ENCODE peak calls at places on chromosomes 5 and 9, in six cellular contexts. M is GM06990, F is upper lobe of right lung, Y is cardiac muscle cell, P is HFF-Myc, N is GM23338. Z is an unnamed sample.

GRCh38 chr9:129235931-129236331 is 57.9 kb upstream of the IER5L start:
- DNase-seq in M (peak; percentile 46), F (peak; percentile 51), Y (no peak), P (no peak), N (no peak), Z (no peak)

GRCh38 chr5:56676091-56676768 is 139.1 kb upstream of the MAP3K1 start:
- DNase-seq in M (no peak), F (no peak), Y (no peak), P (no peak), N (no peak), Z (no peak)

GRCh38 chr5:73938280-73938937 is 312.4 kb downstream of the ARHGEF28 start:
- DNase-seq in M (no peak), F (no peak), Y (peak; percentile 95), P (peak; percentile 70), N (no peak), Z (no peak)

GRCh38 chr9:137809038-137809630 is 68.4 kb upstream of the CACNA1B start:
- DNase-seq in M (no peak), F (no peak), Y (no peak), P (no peak), N (no peak), Z (no peak)

GRCh38 chr9:87667164-87667738 is 58.7 kb upstream of the CTSL start:
- DNase-seq in M (no peak), F (no peak), Y (no peak), P (no peak), N (peak; percentile 79), Z (peak; percentile 72)

GRCh38 chr5:59366784-59367183 is 526.7 kb downstream of the PDE4D start:
- DNase-seq in M (no peak), F (no peak), Y (no peak), P (no peak), N (no peak), Z (no peak)

GRCh38 chr9:21030389-21031035 is 928 bp downstream of the HACD4 start:
- DNase-seq in M (peak; percentile 26), F (no peak), Y (peak; percentile 24), P (peak; percentile 31), N (peak; percentile 39), Z (peak; percentile 26)

GRCh38 chr5:149414405-149415244 is 35.5 kb upstream of the IL17B start:
- DNase-seq in M (no peak), F (no peak), Y (peak; percentile 88), P (no peak), N (no peak), Z (no peak)

GRCh38 chr9:135224286-135224871 is 136.9 kb downstream of the OLFM1 start:
- DNase-seq in M (no peak), F (peak; percentile 82), Y (no peak), P (no peak), N (no peak), Z (no peak)

GRCh38 chr5:59356813-59357381 is 536.6 kb downstream of the PDE4D start:
- DNase-seq in M (no peak), F (peak; percentile 55), Y (peak; percentile 51), P (no peak), N (peak; percentile 78), Z (peak; percentile 14)

GRCh38 chr5:83385812-83386211 is 85.7 kb upstream of the VCAN start:
- DNase-seq in M (no peak), F (no peak), Y (no peak), P (no peak), N (no peak), Z (no peak)

GRCh38 chr9:129145841-129146292 is 32.2 kb downstream of the IER5L start:
- DNase-seq in M (no peak), F (no peak), Y (peak; percentile 98), P (no peak), N (peak; percentile 84), Z (peak; percentile 96)

GRCh38 chr5:158384535-158385421 is 525.8 kb upstream of the CLINT1 start:
- DNase-seq in M (no peak), F (no peak), Y (peak; percentile 88), P (peak; percentile 83), N (no peak), Z (no peak)

GRCh38 chr5:95823738-95824609 is 1.4 kb upstream of the GLRX start:
- DNase-seq in M (peak; percentile 50), F (peak; percentile 80), Y (peak; percentile 95), P (peak; percentile 91), N (peak; percentile 24), Z (peak; percentile 33)

GRCh38 chr9:107334103-107334776 is 51.2 kb downstream of the RAD23B start:
- DNase-seq in M (no peak), F (no peak), Y (no peak), P (no peak), N (no peak), Z (no peak)

GRCh38 chr9:98846081-98846480 is 38.6 kb downstream of the GALNT12 start:
- DNase-seq in M (no peak), F (no peak), Y (no peak), P (no peak), N (no peak), Z (no peak)

GRCh38 chr9:98846879-98847278 is 39.4 kb downstream of the GALNT12 start:
- DNase-seq in M (no peak), F (no peak), Y (no peak), P (no peak), N (no peak), Z (no peak)

GRCh38 chr9:98850851-98851729 is 43.6 kb downstream of the GALNT12 start:
- DNase-seq in M (no peak), F (no peak), Y (no peak), P (no peak), N (peak; percentile 69), Z (peak; percentile 77)

GRCh38 chr9:98851730-98852462 is 44.4 kb downstream of the GALNT12 start:
- DNase-seq in M (no peak), F (no peak), Y (no peak), P (no peak), N (no peak), Z (no peak)

GRCh38 chr9:98848450-98849149 is 41.1 kb downstream of the GALNT12 start:
- DNase-seq in M (peak; percentile 23), F (peak; percentile 94), Y (peak; percentile 92), P (peak; percentile 77), N (peak; percentile 95), Z (peak; percentile 82)
- H3K4me3 ChIP-seq in M (no peak overlapping the region), F (peak overlapping the region; percentile 3), Y (no peak overlapping the region), P (peak overlapping the region; percentile 16), N (no peak overlapping the region), Z (no peak overlapping the region)

GRCh38 chr5:103938151-103938671 is 375.6 kb upstream of the NUDT12 start:
- DNase-seq in M (no peak), F (no peak), Y (no peak), P (no peak), N (no peak), Z (no peak)

GRCh38 chr5:103942587-103943186 is 380.1 kb upstream of the NUDT12 start:
- DNase-seq in M (no peak), F (no peak), Y (no peak), P (no peak), N (no peak), Z (no peak)

GRCh38 chr5:103941554-103941953 is 379.0 kb upstream of the NUDT12 start:
- DNase-seq in M (no peak), F (no peak), Y (no peak), P (no peak), N (no peak), Z (no peak)

DNA sequence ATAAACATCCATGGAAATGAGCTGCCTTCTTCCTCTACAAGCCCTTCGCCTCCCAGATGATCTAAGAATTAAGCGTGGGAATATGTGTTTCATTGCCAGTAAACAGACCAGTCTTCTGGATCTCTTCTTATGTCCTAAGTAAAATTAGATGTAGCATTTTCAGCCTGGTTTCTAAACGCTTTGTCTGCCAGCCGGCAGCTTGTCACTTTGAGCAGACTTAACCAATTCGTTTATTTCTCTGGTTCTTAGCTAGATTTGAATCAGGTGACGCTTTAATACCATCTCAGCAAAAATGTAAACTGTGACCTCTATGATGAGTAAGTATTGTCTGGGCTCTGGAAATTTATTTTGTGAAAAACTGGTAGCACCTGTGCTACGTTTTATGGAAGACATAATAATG is 380.7 kb upstream of the NUDT12 start:
- DNase-seq in M (no peak), F (no peak), Y (no peak), P (no peak), N (no peak), Z (no peak)
- H3K4me3 ChIP-seq in M (no peak overlapping the region), F (no peak overlapping the region), Y (no peak overlapping the region), P (no peak overlapping the region), N (no peak overlapping the region), Z (no peak overlapping the region)

DNA sequence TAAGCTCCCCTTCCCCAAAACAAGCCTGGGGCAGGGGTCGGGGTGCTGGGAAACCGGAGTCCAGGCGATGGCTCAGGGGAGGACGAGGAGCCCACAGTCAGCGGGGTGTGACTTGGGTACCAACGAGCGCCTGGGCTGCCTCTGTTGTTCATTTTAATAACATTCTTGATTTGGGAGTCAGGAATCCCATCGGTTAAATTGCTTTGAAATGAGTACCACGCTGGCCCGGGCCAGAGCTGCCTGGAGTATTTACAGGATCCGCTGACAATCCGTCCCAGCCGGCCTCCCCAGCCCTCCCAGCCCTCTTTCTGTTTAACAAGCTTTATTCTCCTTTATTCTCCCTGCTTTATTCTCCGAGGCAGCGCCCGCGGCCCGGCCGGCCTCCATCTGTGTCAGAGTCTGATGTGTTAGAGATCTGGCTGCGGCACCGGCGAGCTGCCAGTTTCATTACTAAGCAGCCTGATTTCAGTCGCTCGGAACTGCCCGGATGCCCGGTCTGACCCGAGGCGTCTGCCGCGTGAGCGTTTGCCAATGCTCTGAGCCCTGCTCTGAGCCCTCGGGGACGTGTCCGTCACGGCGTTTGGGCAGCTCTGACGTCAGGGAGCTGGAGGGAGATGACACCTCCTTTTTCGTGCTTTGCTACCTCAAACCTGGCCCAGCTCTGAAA is 16.5 kb upstream of the QRFP start:
- DNase-seq in M (no peak), F (no peak), Y (peak; percentile 59), P (no peak), N (no peak), Z (no peak)
- H3K4me3 ChIP-seq in M (no peak overlapping the region), F (no peak overlapping the region), Y (no peak overlapping the region), P (no peak overlapping the region), N (no peak overlapping the region), Z (no peak overlapping the region)

GRCh38 chr9:85743290-85744128 is 1.8 kb upstream of the AGTPBP1 start:
- DNase-seq in M (no peak), F (peak; percentile 82), Y (peak; percentile 87), P (no peak), N (peak; percentile 50), Z (no peak)
- H3K4me3 ChIP-seq in M (no peak overlapping the region), F (peak overlapping the region; percentile 15), Y (no peak overlapping the region), P (no peak overlapping the region), N (peak overlapping the region; percentile 70), Z (no peak overlapping the region)

GRCh38 chr9:126617003-126617739 is 3.4 kb downstream of the LMX1B start:
- DNase-seq in M (no peak), F (no peak), Y (no peak), P (no peak), N (peak; percentile 20), Z (peak; percentile 44)

GRCh38 chr9:126618200-126618589 is 4.5 kb downstream of the LMX1B start:
- DNase-seq in M (no peak), F (no peak), Y (no peak), P (no peak), N (no peak), Z (peak; percentile 33)

GRCh38 chr9:126619336-126619919 is 5.7 kb downstream of the LMX1B start:
- DNase-seq in M (no peak), F (no peak), Y (no peak), P (no peak), N (peak; percentile 45), Z (no peak)

GRCh38 chr9:126617740-126618133 is 4.0 kb downstream of the LMX1B start:
- DNase-seq in M (no peak), F (no peak), Y (no peak), P (no peak), N (peak; percentile 37), Z (peak; percentile 69)

GRCh38 chr9:126618590-126619335 is 5.0 kb downstream of the LMX1B start:
- DNase-seq in M (no peak), F (no peak), Y (no peak), P (no peak), N (peak; percentile 68), Z (peak; percentile 88)
- H3K4me3 ChIP-seq in M (no peak overlapping the region), F (no peak overlapping the region), Y (no peak overlapping the region), P (no peak overlapping the region), N (peak overlapping the region; percentile 57), Z (peak overlapping the region; percentile 25)

GRCh38 chr5:28580616-28581015 is 1542.2 kb upstream of the CDH9 start:
- DNase-seq in M (no peak), F (no peak), Y (peak; percentile 72), P (no peak), N (no peak), Z (no peak)
- H3K4me3 ChIP-seq in M (no peak overlapping the region), F (no peak overlapping the region), Y (no peak overlapping the region), P (no peak overlapping the region), N (no peak overlapping the region), Z (no peak overlapping the region)